ENCODE peak calls at places on chromosomes 6 and 20, in nine cellular contexts. P is lower lobe of right lung, Z is esophagus squamous epithelium, U is uterus, S is OCI-LY7, X is IMR-90, N is body of pancreas, E is astrocyte of the cerebellum, Y is GM13977. T is an unnamed sample.

GRCh38 chr20:41300906-41301305 is 16.6 kb downstream of the ZHX3 start:
- DNase-seq in E (no peak), Y (no peak), U (no peak), X (no peak), P (no peak), S (no peak), N (no peak), Z (no peak), T (no peak)

GRCh38 chr20:36273414-36274247 is 32.5 kb upstream of the DLGAP4 start:
- DNase-seq in N (no peak), S (peak; percentile 49), E (no peak), P (no peak), Z (no peak), X (peak; percentile 16), Y (peak; percentile 52), U (no peak), T (peak; percentile 42)

GRCh38 chr6:22954749-22955385 is 385.5 kb downstream of the HDGFL1 start:
- DNase-seq in P (no peak), U (no peak), X (peak; percentile 49), Z (no peak), N (no peak), Y (no peak), S (no peak), E (no peak), T (no peak)

GRCh38 chr6:113854531-113855499 is 2.3 kb upstream of the MARCKS start:
- DNase-seq in Y (peak; percentile 88), E (no peak), P (peak; percentile 70), U (peak; percentile 71), X (peak; percentile 79), N (peak; percentile 85), S (peak; percentile 27), Z (peak; percentile 29), T (peak; percentile 91)

GRCh38 chr20:38315290-38315966 is 11.5 kb downstream of the BPI start:
- DNase-seq in P (no peak), N (no peak), U (peak; percentile 26), Y (no peak), X (peak; percentile 41), E (no peak), Z (no peak), S (no peak), T (no peak)

GRCh38 chr6:158008894-158009891 is 27.5 kb downstream of the SYNJ2 start:
- DNase-seq in P (peak; percentile 60), X (peak; percentile 75), N (no peak), U (peak; percentile 59), E (no peak), Z (no peak), S (no peak), Y (no peak), T (peak; percentile 42)

GRCh38 chr20:63035284-63036185 is 28.8 kb upstream of the BHLHE23 start:
- DNase-seq in N (no peak), U (no peak), E (no peak), Y (no peak), Z (no peak), P (peak; percentile 39), X (no peak), S (no peak), T (no peak)

GRCh38 chr6:34445313-34445860 is 19.5 kb upstream of the RPS10 start:
- DNase-seq in Y (no peak), P (no peak), Z (no peak), X (no peak), E (no peak), S (no peak), N (no peak), U (no peak), T (no peak)

DNA sequence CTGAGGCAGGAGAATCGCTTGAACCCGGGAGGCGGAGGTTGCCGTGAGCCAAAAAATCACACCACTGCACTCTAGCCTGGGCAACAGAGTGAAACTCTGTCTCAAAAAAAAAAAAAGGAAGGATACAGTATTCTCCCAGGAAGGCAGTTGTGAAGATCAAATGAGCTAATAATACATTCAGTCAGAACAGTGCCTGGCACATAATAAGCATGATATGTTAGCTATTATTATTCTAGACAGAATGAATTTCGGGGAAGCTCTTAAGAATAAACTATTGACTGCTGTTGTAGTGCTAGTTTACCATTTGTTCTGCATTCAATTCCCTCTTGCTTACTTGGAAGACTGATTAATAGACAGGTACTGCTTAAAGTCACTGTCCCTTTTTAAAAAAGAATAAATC is 40.6 kb downstream of the NDUFAF5 start:
- DNase-seq in Y (no peak), X (no peak), S (no peak), U (no peak), E (no peak), P (no peak), N (no peak), Z (no peak), T (no peak)
- TF ChIP-seq CTCF in Y (no peak), X (no peak), S (no peak), U (no peak), E (no peak), P (no peak), N (no peak), Z (no peak), T (no peak)

GRCh38 chr6:111242452-111242851 is 155.1 kb downstream of the SLC16A10 start:
- DNase-seq in U (no peak), Z (no peak), E (no peak), S (no peak), P (no peak), N (no peak), Y (no peak), X (peak; percentile 82), T (no peak)

GRCh38 chr6:111237757-111238260 is 150.5 kb downstream of the SLC16A10 start:
- DNase-seq in U (no peak), N (no peak), E (no peak), X (peak; percentile 45), S (no peak), P (no peak), Z (no peak), Y (no peak), T (no peak)

GRCh38 chr6:111243095-111243494 is 155.8 kb downstream of the SLC16A10 start:
- DNase-seq in U (no peak), N (no peak), Y (no peak), Z (no peak), P (no peak), X (no peak), S (no peak), E (no peak), T (no peak)

GRCh38 chr6:111238464-111239119 is 151.3 kb downstream of the SLC16A10 start:
- DNase-seq in E (no peak), X (peak; percentile 64), Y (no peak), N (no peak), S (no peak), Z (no peak), P (no peak), U (no peak), T (no peak)

DNA sequence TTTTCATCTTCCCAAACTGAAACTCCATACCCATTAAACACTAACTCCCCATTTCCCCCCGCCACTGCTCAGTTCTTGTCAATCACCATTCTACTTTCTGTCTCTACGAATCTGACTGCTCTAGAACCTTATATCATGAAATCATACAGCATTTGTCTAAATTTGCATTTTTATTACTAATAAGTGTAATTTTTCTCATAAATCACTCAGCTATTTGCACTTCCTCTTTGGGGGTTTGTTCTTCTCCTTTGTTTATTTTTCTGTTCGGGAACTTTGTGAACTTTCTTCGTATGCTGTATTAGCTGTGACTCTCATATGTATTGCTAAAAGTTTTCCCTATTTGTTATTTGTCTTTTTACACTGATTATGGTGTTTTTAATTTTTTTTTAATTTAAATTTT is 152.2 kb downstream of the SLC16A10 start:
- DNase-seq in Z (no peak), Y (no peak), X (no peak), N (no peak), P (no peak), E (no peak), S (no peak), U (no peak), T (no peak)
- TF ChIP-seq CTCF in Z (no peak), Y (no peak), X (no peak), N (no peak), P (no peak), E (no peak), S (no peak), U (no peak), T (no peak)

GRCh38 chr20:25507385-25508082 is 77.8 kb downstream of the NINL start:
- DNase-seq in Z (no peak), X (no peak), S (no peak), E (no peak), N (no peak), P (no peak), U (no peak), Y (no peak), T (no peak)

GRCh38 chr20:25510202-25510601 is 75.1 kb downstream of the NINL start:
- DNase-seq in E (no peak), U (no peak), P (no peak), X (no peak), Y (no peak), S (no peak), N (no peak), Z (no peak), T (no peak)

GRCh38 chr20:25510721-25511120 is 74.6 kb downstream of the NINL start:
- DNase-seq in Y (no peak), X (no peak), S (no peak), E (no peak), P (no peak), N (no peak), U (no peak), Z (no peak), T (no peak)

GRCh38 chr20:25509084-25509483 is 76.2 kb downstream of the NINL start:
- DNase-seq in E (no peak), X (no peak), S (no peak), U (no peak), Y (no peak), N (no peak), Z (no peak), P (no peak), T (no peak)

DNA sequence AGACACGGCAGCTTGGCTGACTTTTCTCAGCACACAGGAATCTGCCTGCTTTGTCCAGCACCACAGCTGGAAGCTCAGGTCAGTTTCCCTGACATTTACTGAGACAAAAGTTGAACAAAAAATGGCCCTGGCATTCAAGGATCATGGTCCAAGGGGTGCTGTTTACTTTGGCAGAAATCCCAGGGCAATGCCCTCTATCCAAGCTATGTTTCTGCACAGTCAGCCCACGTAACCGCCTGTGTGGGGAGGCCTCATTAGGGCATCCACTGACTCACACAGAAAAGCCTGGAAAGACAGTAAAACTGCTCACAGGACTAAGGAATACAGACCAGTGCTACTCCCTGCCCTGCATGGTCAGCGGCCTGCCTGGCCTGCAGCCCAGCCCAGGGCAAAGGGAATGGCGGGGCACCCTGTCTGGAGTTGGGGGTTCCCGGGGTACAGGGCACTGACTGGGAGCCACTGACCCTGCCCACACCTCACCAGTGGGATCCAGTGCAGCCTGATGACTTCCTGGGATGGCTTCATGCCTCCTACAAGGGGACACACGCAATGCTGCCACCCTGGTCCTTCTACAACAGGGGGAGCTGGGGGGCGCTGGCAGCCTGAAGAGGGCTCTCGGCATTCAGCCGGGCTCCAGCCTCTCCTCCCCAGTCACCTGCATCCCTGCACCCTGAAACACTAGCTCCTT is 77.1 kb downstream of the NINL start:
- DNase-seq in P (no peak), U (no peak), N (peak; percentile 37), Z (no peak), X (peak; percentile 85), Y (no peak), S (no peak), E (peak; percentile 59), T (no peak)
- TF ChIP-seq CTCF in P (no peak), U (no peak), N (no peak), Z (no peak), X (no peak), Y (no peak), S (no peak), E (no peak), T (no peak)

GRCh38 chr6:87829622-87830121 is 127.6 kb upstream of the AKIRIN2 start:
- DNase-seq in P (no peak), Z (no peak), Y (no peak), S (no peak), U (no peak), E (no peak), N (no peak), X (no peak), T (no peak)

GRCh38 chr6:87830834-87831374 is 128.9 kb upstream of the AKIRIN2 start:
- DNase-seq in X (no peak), Z (no peak), E (no peak), S (peak; percentile 74), U (no peak), N (no peak), P (no peak), Y (no peak), T (no peak)

GRCh38 chr6:87827291-87827690 is 125.3 kb upstream of the AKIRIN2 start:
- DNase-seq in N (no peak), X (no peak), U (no peak), Z (no peak), Y (no peak), S (no peak), E (no peak), P (no peak), T (no peak)

GRCh38 chr6:87828044-87828443 is 126.0 kb upstream of the AKIRIN2 start:
- DNase-seq in U (no peak), Y (no peak), Z (no peak), S (peak; percentile 80), P (no peak), X (no peak), E (no peak), N (no peak), T (peak; percentile 56)

DNA sequence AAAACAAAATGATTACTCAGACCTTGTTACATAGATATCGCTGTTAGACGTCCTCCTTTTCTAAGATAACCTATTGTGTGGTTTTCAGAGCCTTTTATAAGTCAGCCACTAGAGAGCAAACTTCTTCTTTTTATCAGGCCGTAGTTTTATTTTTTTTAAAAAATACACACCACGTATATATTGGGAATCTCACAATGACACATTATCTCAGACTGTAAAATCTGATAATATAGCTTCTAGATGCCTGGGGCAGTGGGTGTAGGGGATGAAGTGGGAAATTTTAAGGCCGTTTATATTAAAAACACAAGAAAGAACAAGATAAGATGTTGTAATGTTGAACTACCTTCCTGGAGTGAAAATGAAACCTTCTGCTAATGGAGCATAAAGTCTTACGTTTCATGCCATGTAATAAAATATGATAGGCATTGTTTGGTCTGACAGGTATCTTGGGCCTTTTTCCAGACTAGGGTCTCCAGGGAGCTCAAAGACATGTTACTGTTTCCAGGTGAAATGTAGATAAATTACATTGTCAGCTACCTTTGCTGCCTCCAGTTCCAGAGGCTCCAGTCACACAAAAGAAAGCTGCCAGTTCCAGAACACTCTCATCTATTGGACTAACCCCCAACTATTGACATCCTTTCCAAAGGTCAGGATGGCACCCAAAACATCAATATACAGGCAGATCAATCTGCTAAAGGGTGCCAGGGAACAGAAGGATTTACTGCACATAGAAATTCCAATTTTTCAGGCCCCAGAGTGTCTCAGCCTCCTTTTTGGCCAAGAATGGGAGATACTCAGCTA is 130.2 kb upstream of the AKIRIN2 start:
- DNase-seq in E (peak; percentile 6), Z (no peak), X (peak; percentile 30), N (no peak), Y (peak; percentile 43), U (no peak), P (no peak), S (peak; percentile 84), T (peak; percentile 63)
- TF ChIP-seq CTCF in E (peak; percentile 37), Z (peak; percentile 56), X (peak; percentile 49), N (peak; percentile 38), Y (peak; percentile 52), U (peak; percentile 45), P (peak; percentile 56), S (peak; percentile 98), T (peak; percentile 47)

T was measured in GM12865.